ENCODE peak calls at places on chromosomes 1 and 21, in ten cellular contexts. X is AG04450; Y is ovary; O is neural crest cell; J is Panc1; V is astrocyte; P is cardiac fibroblast; G is CD8-positive, alpha-beta T cell; D is tibial artery; K is hepatocyte. M is an unnamed sample.

GRCh38 chr1:186297439-186297838 is 77.6 kb downstream of the TPR start:
- DNase-seq in X (no peak), Y (no peak), O (no peak), J (no peak), V (no peak), P (no peak), G (no peak), D (no peak), K (no peak), M (peak; percentile 15)

GRCh38 chr1:117346206-117346928 is 20.9 kb upstream of the MAN1A2 start:
- DNase-seq in X (no peak), Y (no peak), O (no peak), J (no peak), V (peak; percentile 70), P (no peak), G (no peak), D (no peak), K (no peak), M (no peak)

GRCh38 chr1:151513626-151514101 is 2.5 kb downstream of the CGN start:
- DNase-seq in X (no peak), Y (no peak), O (no peak), J (no peak), V (no peak), P (no peak), G (no peak), D (no peak), K (peak; percentile 88), M (no peak)

GRCh38 chr21:20425856-20426255 is 572.4 kb upstream of the NCAM2 start:
- DNase-seq in X (no peak), Y (no peak), O (no peak), J (no peak), V (no peak), P (no peak), G (no peak), D (no peak), K (no peak), M (no peak)

GRCh38 chr1:156123356-156124196 is 9.1 kb downstream of the LMNA start:
- DNase-seq in X (peak; percentile 95), Y (peak; percentile 96), O (peak; percentile 25), J (peak; percentile 88), V (peak; percentile 95), P (peak; percentile 99), G (peak; percentile 72), D (peak; percentile 99), K (peak; percentile 96), M (peak; percentile 99)

GRCh38 chr1:16013220-16013907 is 4.5 kb downstream of the HSPB7 start:
- DNase-seq in X (no peak), Y (peak; percentile 88), O (no peak), J (no peak), V (peak; percentile 77), P (peak; percentile 72), G (peak; percentile 44), D (peak; percentile 69), K (peak; percentile 92), M (peak; percentile 58)

GRCh38 chr1:192024881-192025280 is 133.4 kb upstream of the RGS18 start:
- DNase-seq in X (no peak), Y (no peak), O (no peak), J (no peak), V (no peak), P (no peak), G (no peak), D (no peak), K (no peak), M (no peak)

GRCh38 chr1:197435224-197435623 is 167.2 kb downstream of the CRB1 start:
- DNase-seq in X (no peak), Y (no peak), O (peak; percentile 2), J (no peak), V (no peak), P (peak; percentile 44), G (no peak), D (no peak), K (no peak), M (no peak)

GRCh38 chr1:12051361-12051760 is 11.7 kb upstream of the TNFRSF8 start:
- DNase-seq in X (no peak), Y (no peak), O (no peak), J (no peak), V (no peak), P (no peak), G (no peak), D (no peak), K (no peak), M (no peak)

GRCh38 chr1:12052008-12052573 is 11.0 kb upstream of the TNFRSF8 start:
- DNase-seq in X (peak; percentile 62), Y (peak; percentile 74), O (no peak), J (no peak), V (peak; percentile 74), P (peak; percentile 85), G (no peak), D (peak; percentile 76), K (peak; percentile 85), M (no peak)

GRCh38 chr1:12048376-12048775 is 14.7 kb upstream of the TNFRSF8 start:
- DNase-seq in X (no peak), Y (no peak), O (no peak), J (no peak), V (no peak), P (no peak), G (no peak), D (no peak), K (no peak), M (no peak)

GRCh38 chr1:12047120-12047876 is 15.8 kb upstream of the TNFRSF8 start:
- DNase-seq in X (no peak), Y (no peak), O (no peak), J (no peak), V (peak; percentile 82), P (no peak), G (peak; percentile 60), D (no peak), K (no peak), M (no peak)

DNA sequence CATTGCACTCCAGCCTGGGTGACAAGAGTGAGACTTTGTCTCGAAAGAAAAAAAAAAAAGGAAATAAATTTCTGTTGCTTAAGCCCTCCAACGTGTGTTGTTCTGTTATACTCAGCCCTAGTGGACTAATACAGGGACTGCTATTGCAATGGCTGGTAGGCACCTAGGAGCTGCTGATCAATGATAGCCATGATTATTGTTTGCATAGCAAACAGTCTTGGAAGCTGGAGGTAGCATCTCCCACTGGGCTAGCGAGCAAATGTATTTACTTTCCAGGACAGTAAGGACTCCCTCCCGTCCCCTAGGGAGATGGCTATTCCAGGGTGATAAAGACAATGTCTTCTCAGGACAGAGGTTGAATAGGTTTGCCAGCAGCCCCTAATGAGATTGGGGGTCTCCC is 13.5 kb upstream of the TNFRSF8 start:
- DNase-seq in X (no peak), Y (no peak), O (no peak), J (no peak), V (no peak), P (no peak), G (no peak), D (no peak), K (no peak), M (no peak)
- TF ChIP-seq CTCF in X (peak; percentile 16), Y (no peak), O (peak; percentile 34), J (no peak), V (no peak), P (no peak), G (no peak), D (no peak), K (no peak), M (no peak)

GRCh38 chr1:19300211-19300610 is 11.6 kb upstream of the AKR7A3 start:
- DNase-seq in X (no peak), Y (no peak), O (no peak), J (no peak), V (no peak), P (no peak), G (no peak), D (no peak), K (no peak), M (no peak)

GRCh38 chr1:19289244-19289643 is 674 bp upstream of the AKR7A3 start:
- DNase-seq in X (no peak), Y (no peak), O (no peak), J (no peak), V (no peak), P (no peak), G (no peak), D (no peak), K (no peak), M (no peak)

DNA sequence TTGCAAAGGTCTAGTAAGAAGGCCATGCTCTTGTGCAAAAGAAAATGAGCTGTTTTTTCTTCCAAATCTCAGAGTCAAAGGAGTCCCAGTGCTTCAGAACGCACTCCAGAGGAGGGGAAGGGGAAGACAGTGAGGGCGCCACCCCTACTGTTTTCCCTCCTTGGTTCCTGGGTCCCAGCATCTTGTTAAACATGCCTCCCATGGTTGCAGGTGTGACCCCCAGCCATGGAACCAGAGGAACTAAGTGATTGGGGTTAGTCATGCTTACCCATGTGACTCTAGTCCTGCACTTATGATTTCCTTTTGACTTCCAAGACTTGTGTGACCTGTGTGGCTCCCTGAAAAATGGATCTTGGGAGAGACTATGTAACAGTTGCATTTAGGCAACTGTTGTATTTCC is 6.1 kb upstream of the AKR7A3 start:
- DNase-seq in X (no peak), Y (no peak), O (no peak), J (no peak), V (no peak), P (no peak), G (no peak), D (no peak), K (no peak), M (no peak)
- TF ChIP-seq CTCF in X (no peak), Y (no peak), O (no peak), J (no peak), V (no peak), P (no peak), G (no peak), D (no peak), K (no peak), M (no peak)

GRCh38 chr1:6035719-6036118 is 10.0 kb upstream of the KCNAB2 start:
- DNase-seq in X (no peak), Y (no peak), O (no peak), J (no peak), V (no peak), P (no peak), G (no peak), D (no peak), K (no peak), M (no peak)

GRCh38 chr1:6033986-6034749 is 11.5 kb upstream of the KCNAB2 start:
- DNase-seq in X (no peak), Y (no peak), O (peak; percentile 70), J (no peak), V (no peak), P (peak; percentile 21), G (peak; percentile 42), D (no peak), K (peak; percentile 67), M (peak; percentile 30)

GRCh38 chr1:6033124-6033523 is 12.6 kb upstream of the KCNAB2 start:
- DNase-seq in X (no peak), Y (no peak), O (no peak), J (no peak), V (no peak), P (no peak), G (no peak), D (no peak), K (no peak), M (no peak)

GRCh38 chr1:6035265-6035664 is 10.4 kb upstream of the KCNAB2 start:
- DNase-seq in X (no peak), Y (no peak), O (no peak), J (no peak), V (no peak), P (no peak), G (no peak), D (no peak), K (no peak), M (no peak)

DNA sequence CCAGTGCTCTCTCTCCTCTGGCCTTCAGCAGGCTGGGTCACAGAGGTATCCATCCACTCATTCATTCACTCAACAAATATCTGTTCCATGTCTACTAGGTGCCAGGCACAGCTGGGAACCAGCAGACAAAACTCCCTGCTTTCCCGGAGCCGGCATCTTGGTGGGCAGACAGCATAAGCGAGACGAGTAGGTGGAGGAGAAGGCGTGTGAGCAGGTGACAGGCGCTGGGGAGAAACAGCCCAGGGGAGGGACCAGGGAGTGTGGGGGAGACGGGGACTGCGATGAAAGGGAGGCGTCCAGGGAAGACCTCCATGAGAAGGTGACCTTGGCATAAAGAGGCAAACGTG is 11.0 kb upstream of the KCNAB2 start:
- DNase-seq in X (no peak), Y (no peak), O (no peak), J (no peak), V (no peak), P (no peak), G (no peak), D (no peak), K (no peak), M (no peak)
- TF ChIP-seq CTCF in X (no peak), Y (no peak), O (no peak), J (peak; percentile 35), V (no peak), P (no peak), G (no peak), D (no peak), K (no peak), M (no peak)

DNA sequence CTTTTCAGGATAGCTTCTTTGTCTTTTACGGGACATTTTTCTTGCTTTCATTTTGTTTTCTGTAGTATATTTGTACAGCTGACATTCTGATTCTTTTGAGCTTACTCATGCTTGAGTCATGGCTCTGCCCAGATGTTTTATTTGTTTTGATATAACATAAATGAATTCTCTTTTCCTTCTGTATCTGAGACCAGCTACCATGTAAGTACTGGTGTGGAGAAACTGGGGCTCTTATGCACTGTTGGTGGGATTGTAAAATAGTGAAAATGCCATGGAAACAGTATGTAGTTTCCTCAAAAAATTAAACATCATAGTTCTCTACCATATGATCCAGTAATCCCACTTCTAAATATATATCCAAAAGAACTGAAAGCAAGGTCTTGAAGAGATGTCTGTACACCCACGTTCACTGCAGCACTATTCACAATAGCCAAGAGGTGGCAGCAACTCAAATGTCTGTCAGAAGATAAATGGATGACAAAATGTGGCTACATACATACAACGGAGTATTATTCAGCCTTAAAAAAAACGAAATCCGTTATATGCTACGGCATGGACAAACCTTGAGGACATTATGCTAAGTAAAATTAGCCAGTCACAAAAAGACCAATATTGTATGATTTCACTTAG is 61.4 kb downstream of the EIF2B3 start:
- DNase-seq in X (peak; percentile 83), Y (no peak), O (no peak), J (peak; percentile 83), V (peak; percentile 81), P (peak; percentile 78), G (no peak), D (no peak), K (peak; percentile 27), M (peak; percentile 93)
- TF ChIP-seq CTCF in X (peak; percentile 72), Y (no peak), O (peak; percentile 48), J (peak; percentile 43), V (peak; percentile 69), P (peak; percentile 60), G (no peak), D (peak; percentile 27), K (peak; percentile 36), M (peak; percentile 54)

M was measured in endothelial cell of umbilical vein.